ENCODE peak calls at places on chromosomes 13 and 19, in seven cellular contexts. One of them, this sample, is unnamed.

GRCh38 chr13:41681587-41681986 is 224.2 kb downstream of the RGCC start:
- DNase-seq in cardiac fibroblast: no peak
- DNase-seq in breast epithelium: no peak
- DNase-seq in progenitor cell of endocrine pancreas: no peak
- DNase-seq in fibroblast of pulmonary artery: no peak
- DNase-seq in Calu3: no peak
- DNase-seq in mucosa of descending colon: no peak
- DNase-seq in this sample: no peak

GRCh38 chr13:113110048-113110851 is 4.7 kb downstream of the F7 start:
- DNase-seq in progenitor cell of endocrine pancreas: no peak
- DNase-seq in cardiac fibroblast: no peak
- DNase-seq in Calu3: no peak
- DNase-seq in breast epithelium: no peak
- DNase-seq in fibroblast of pulmonary artery: no peak
- DNase-seq in mucosa of descending colon: peak
- DNase-seq in this sample: peak

GRCh38 chr13:59458908-59459579 is 704.7 kb downstream of the DIAPH3 start:
- DNase-seq in Calu3: no peak
- DNase-seq in fibroblast of pulmonary artery: peak
- DNase-seq in mucosa of descending colon: no peak
- DNase-seq in cardiac fibroblast: peak
- DNase-seq in progenitor cell of endocrine pancreas: no peak
- DNase-seq in breast epithelium: no peak
- DNase-seq in this sample: no peak

GRCh38 chr19:55370305-55370988 is at the start of gene IL11:
- DNase-seq in Calu3: no peak
- DNase-seq in cardiac fibroblast: no peak
- DNase-seq in fibroblast of pulmonary artery: no peak
- DNase-seq in mucosa of descending colon: no peak
- DNase-seq in breast epithelium: no peak
- DNase-seq in progenitor cell of endocrine pancreas: no peak
- DNase-seq in this sample: no peak

GRCh38 chr13:29849071-29849541 is 1.3 kb downstream of the UBL3 start:
- DNase-seq in breast epithelium: no peak
- DNase-seq in cardiac fibroblast: peak
- DNase-seq in Calu3: no peak
- DNase-seq in fibroblast of pulmonary artery: peak
- DNase-seq in mucosa of descending colon: peak
- DNase-seq in progenitor cell of endocrine pancreas: no peak
- DNase-seq in this sample: no peak

GRCh38 chr13:42883771-42884170 is 102.4 kb downstream of the FAM216B start:
- DNase-seq in breast epithelium: no peak
- DNase-seq in fibroblast of pulmonary artery: peak
- DNase-seq in progenitor cell of endocrine pancreas: no peak
- DNase-seq in Calu3: peak
- DNase-seq in mucosa of descending colon: peak
- DNase-seq in cardiac fibroblast: peak
- DNase-seq in this sample: no peak

GRCh38 chr13:40064723-40065122 is 409.3 kb downstream of the COG6 start:
- DNase-seq in progenitor cell of endocrine pancreas: no peak
- DNase-seq in Calu3: peak
- DNase-seq in cardiac fibroblast: peak
- DNase-seq in mucosa of descending colon: no peak
- DNase-seq in fibroblast of pulmonary artery: peak
- DNase-seq in breast epithelium: no peak
- DNase-seq in this sample: no peak

GRCh38 chr19:4577020-4577782 is 17.7 kb upstream of the SEMA6B start:
- DNase-seq in mucosa of descending colon: no peak
- DNase-seq in breast epithelium: no peak
- DNase-seq in Calu3: no peak
- DNase-seq in progenitor cell of endocrine pancreas: no peak
- DNase-seq in fibroblast of pulmonary artery: peak
- DNase-seq in cardiac fibroblast: peak
- DNase-seq in this sample: no peak

GRCh38 chr13:48920730-48921129 is 55.0 kb upstream of the FNDC3A start:
- DNase-seq in breast epithelium: no peak
- DNase-seq in cardiac fibroblast: no peak
- DNase-seq in progenitor cell of endocrine pancreas: no peak
- DNase-seq in Calu3: no peak
- DNase-seq in fibroblast of pulmonary artery: no peak
- DNase-seq in mucosa of descending colon: no peak
- DNase-seq in this sample: no peak

GRCh38 chr13:48446454-48446853 is 33.5 kb upstream of the LPAR6 start:
- DNase-seq in mucosa of descending colon: no peak
- DNase-seq in cardiac fibroblast: peak
- DNase-seq in fibroblast of pulmonary artery: peak
- DNase-seq in breast epithelium: no peak
- DNase-seq in progenitor cell of endocrine pancreas: no peak
- DNase-seq in Calu3: no peak
- DNase-seq in this sample: no peak

GRCh38 chr13:40376867-40377266 is 289.6 kb downstream of the FOXO1 start:
- DNase-seq in progenitor cell of endocrine pancreas: no peak
- DNase-seq in breast epithelium: no peak
- DNase-seq in Calu3: no peak
- DNase-seq in cardiac fibroblast: peak
- DNase-seq in fibroblast of pulmonary artery: peak
- DNase-seq in mucosa of descending colon: no peak
- DNase-seq in this sample: no peak

GRCh38 chr13:48828962-48829405 is 146.7 kb upstream of the FNDC3A start:
- DNase-seq in fibroblast of pulmonary artery: no peak
- DNase-seq in cardiac fibroblast: no peak
- DNase-seq in Calu3: peak
- DNase-seq in mucosa of descending colon: no peak
- DNase-seq in breast epithelium: no peak
- DNase-seq in progenitor cell of endocrine pancreas: no peak
- DNase-seq in this sample: no peak

GRCh38 chr13:59178344-59178743 is 985.4 kb downstream of the DIAPH3 start:
- DNase-seq in progenitor cell of endocrine pancreas: no peak
- DNase-seq in Calu3: no peak
- DNase-seq in cardiac fibroblast: peak
- DNase-seq in fibroblast of pulmonary artery: peak
- DNase-seq in mucosa of descending colon: no peak
- DNase-seq in breast epithelium: no peak
- DNase-seq in this sample: no peak

GRCh38 chr13:90430127-90430526 is 917.4 kb upstream of the MIR17HG start:
- DNase-seq in fibroblast of pulmonary artery: peak
- DNase-seq in breast epithelium: no peak
- DNase-seq in mucosa of descending colon: no peak
- DNase-seq in Calu3: no peak
- DNase-seq in cardiac fibroblast: peak
- DNase-seq in progenitor cell of endocrine pancreas: no peak
- DNase-seq in this sample: no peak

GRCh38 chr19:42246143-42246868 is 3.9 kb upstream of the GSK3A start:
- DNase-seq in mucosa of descending colon: peak
- DNase-seq in Calu3: peak
- DNase-seq in fibroblast of pulmonary artery: peak
- DNase-seq in breast epithelium: peak
- DNase-seq in progenitor cell of endocrine pancreas: no peak
- DNase-seq in cardiac fibroblast: peak
- DNase-seq in this sample: no peak

GRCh38 chr13:43544011-43544410 is 242.8 kb downstream of the ENOX1 start:
- DNase-seq in cardiac fibroblast: peak
- DNase-seq in breast epithelium: no peak
- DNase-seq in Calu3: peak
- DNase-seq in mucosa of descending colon: no peak
- DNase-seq in progenitor cell of endocrine pancreas: no peak
- DNase-seq in fibroblast of pulmonary artery: no peak
- DNase-seq in this sample: no peak

GRCh38 chr13:76884167-76884566 is 2.0 kb downstream of the KCTD12 start:
- DNase-seq in fibroblast of pulmonary artery: peak
- DNase-seq in progenitor cell of endocrine pancreas: no peak
- DNase-seq in mucosa of descending colon: peak
- DNase-seq in Calu3: peak
- DNase-seq in breast epithelium: no peak
- DNase-seq in cardiac fibroblast: peak
- DNase-seq in this sample: no peak

DNA sequence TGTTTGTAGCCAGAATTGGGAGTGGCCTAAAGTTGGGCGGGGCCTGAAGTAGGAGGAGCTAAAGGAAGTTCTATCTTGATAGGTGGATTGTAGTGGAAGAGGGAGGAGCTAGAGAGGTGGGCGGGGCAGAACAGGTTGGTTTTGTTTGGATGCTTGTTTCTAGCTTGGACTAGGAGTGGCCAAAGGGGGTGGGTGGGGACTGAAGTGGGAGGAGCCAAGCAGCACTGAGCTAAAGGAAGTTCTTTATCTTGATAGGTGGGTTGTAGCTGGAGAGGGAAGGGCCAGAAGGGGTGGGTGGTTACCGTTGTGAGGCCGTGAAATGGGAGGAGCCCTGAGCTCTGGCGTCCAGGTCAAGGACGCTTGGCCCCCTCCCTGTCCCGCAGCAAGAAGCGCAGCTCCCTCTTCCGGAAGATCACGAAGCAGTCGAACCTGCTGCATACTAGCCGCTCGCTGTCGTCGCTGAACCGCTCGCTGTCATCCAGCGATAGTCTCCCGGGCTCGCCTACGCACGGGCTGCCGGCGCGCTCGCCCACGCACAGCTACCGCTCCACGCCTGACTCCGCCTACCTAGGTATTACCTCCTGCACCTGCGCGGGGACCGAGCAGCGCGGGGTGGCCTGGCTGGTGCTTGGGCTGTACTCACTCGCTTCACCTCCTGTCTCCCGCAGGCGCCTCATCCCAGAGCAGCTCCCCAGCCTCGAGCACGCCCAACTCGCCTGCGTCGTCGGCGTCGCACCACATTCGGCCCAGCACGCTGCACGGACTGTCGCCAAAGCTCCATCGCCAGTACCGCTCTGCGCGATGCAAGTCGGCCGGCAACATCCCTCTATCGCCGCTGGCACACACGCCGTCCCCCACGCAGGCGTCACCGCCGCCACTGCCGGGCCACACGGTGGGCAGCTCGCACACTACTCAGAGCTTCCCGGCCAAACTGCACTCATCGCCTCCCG is 8.0 kb downstream of the DNASE2 start:
- DNase-seq in mucosa of descending colon: peak
- DNase-seq in cardiac fibroblast: peak
- DNase-seq in fibroblast of pulmonary artery: peak
- DNase-seq in breast epithelium: no peak
- DNase-seq in progenitor cell of endocrine pancreas: no peak
- DNase-seq in Calu3: peak
- DNase-seq in this sample: no peak
- TF ChIP-seq CTCF in mucosa of descending colon: no peak
- TF ChIP-seq CTCF in cardiac fibroblast: no peak
- TF ChIP-seq CTCF in fibroblast of pulmonary artery: no peak
- TF ChIP-seq CTCF in breast epithelium: no peak
- TF ChIP-seq CTCF in progenitor cell of endocrine pancreas: no peak
- TF ChIP-seq CTCF in Calu3: no peak
- TF ChIP-seq CTCF in this sample: no peak

GRCh38 chr19:1651548-1652394 is 644 bp downstream of the TCF3 start:
- DNase-seq in Calu3: no peak
- DNase-seq in fibroblast of pulmonary artery: peak
- DNase-seq in cardiac fibroblast: peak
- DNase-seq in mucosa of descending colon: peak
- DNase-seq in breast epithelium: no peak
- DNase-seq in progenitor cell of endocrine pancreas: no peak
- DNase-seq in this sample: no peak

GRCh38 chr19:1648926-1649541 is 3.4 kb downstream of the TCF3 start:
- DNase-seq in fibroblast of pulmonary artery: no peak
- DNase-seq in breast epithelium: no peak
- DNase-seq in progenitor cell of endocrine pancreas: no peak
- DNase-seq in cardiac fibroblast: no peak
- DNase-seq in mucosa of descending colon: peak
- DNase-seq in Calu3: no peak
- DNase-seq in this sample: no peak

GRCh38 chr19:1651061-1651547 is 1.3 kb downstream of the TCF3 start:
- DNase-seq in breast epithelium: no peak
- DNase-seq in Calu3: no peak
- DNase-seq in cardiac fibroblast: peak
- DNase-seq in mucosa of descending colon: peak
- DNase-seq in progenitor cell of endocrine pancreas: no peak
- DNase-seq in fibroblast of pulmonary artery: peak
- DNase-seq in this sample: no peak

GRCh38 chr19:1649706-1650626 is 2.4 kb downstream of the TCF3 start:
- DNase-seq in fibroblast of pulmonary artery: no peak
- DNase-seq in mucosa of descending colon: peak
- DNase-seq in Calu3: no peak
- DNase-seq in cardiac fibroblast: no peak
- DNase-seq in progenitor cell of endocrine pancreas: no peak
- DNase-seq in breast epithelium: no peak
- DNase-seq in this sample: no peak

GRCh38 chr19:1650627-1651009 is 1.8 kb downstream of the TCF3 start:
- DNase-seq in Calu3: no peak
- DNase-seq in breast epithelium: no peak
- DNase-seq in cardiac fibroblast: peak
- DNase-seq in mucosa of descending colon: peak
- DNase-seq in progenitor cell of endocrine pancreas: no peak
- DNase-seq in fibroblast of pulmonary artery: peak
- DNase-seq in this sample: no peak
- TF ChIP-seq CTCF in Calu3: no peak
- TF ChIP-seq CTCF in breast epithelium: no peak
- TF ChIP-seq CTCF in cardiac fibroblast: peak
- TF ChIP-seq CTCF in mucosa of descending colon: no peak
- TF ChIP-seq CTCF in progenitor cell of endocrine pancreas: no peak
- TF ChIP-seq CTCF in fibroblast of pulmonary artery: no peak
- TF ChIP-seq CTCF in this sample: peak

DNA sequence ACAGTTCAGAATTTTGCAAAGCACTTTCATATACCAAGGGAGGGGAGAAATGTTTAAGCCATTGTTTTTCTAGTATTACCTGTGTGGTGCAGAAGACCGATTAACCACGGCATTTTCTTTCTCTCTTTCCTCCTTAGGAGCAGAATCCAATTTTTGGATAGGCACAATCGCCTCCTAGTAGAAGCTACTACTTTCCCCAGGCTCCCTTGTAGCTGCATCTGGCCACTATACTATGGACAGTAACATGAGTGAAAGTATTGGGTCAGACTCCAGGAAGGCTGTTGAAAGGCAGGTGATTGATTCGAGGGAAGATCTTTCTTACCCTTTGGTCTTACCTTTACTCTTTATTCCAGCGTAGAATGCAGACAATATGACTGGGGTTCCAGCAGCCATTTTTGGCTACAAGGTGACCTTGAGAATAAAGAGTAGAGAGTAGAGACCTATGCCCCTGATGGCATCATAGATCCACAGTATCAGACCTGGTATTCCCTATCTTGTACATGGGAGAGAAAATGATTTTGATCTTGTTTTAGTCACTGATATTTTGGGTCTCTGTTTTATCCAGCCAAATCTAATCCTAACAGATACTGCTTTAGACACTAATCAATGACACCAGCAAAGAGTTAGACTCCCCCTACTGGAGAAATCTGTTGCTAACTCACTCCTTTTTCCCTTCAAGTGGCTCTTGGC is 77.0 kb downstream of the LRRC63 start:
- DNase-seq in cardiac fibroblast: peak
- DNase-seq in breast epithelium: no peak
- DNase-seq in progenitor cell of endocrine pancreas: no peak
- DNase-seq in fibroblast of pulmonary artery: peak
- DNase-seq in mucosa of descending colon: no peak
- DNase-seq in Calu3: peak
- DNase-seq in this sample: no peak
- TF ChIP-seq CTCF in cardiac fibroblast: peak
- TF ChIP-seq CTCF in breast epithelium: peak
- TF ChIP-seq CTCF in progenitor cell of endocrine pancreas: peak
- TF ChIP-seq CTCF in fibroblast of pulmonary artery: peak
- TF ChIP-seq CTCF in mucosa of descending colon: peak
- TF ChIP-seq CTCF in Calu3: peak
- TF ChIP-seq CTCF in this sample: peak

GRCh38 chr13:78382946-78383542 is 220.3 kb downstream of the POU4F1 start:
- DNase-seq in breast epithelium: no peak
- DNase-seq in progenitor cell of endocrine pancreas: no peak
- DNase-seq in fibroblast of pulmonary artery: peak
- DNase-seq in mucosa of descending colon: no peak
- DNase-seq in Calu3: no peak
- DNase-seq in cardiac fibroblast: no peak
- DNase-seq in this sample: no peak

GRCh38 chr13:78382481-78382880 is 220.9 kb downstream of the POU4F1 start:
- DNase-seq in breast epithelium: no peak
- DNase-seq in cardiac fibroblast: no peak
- DNase-seq in progenitor cell of endocrine pancreas: no peak
- DNase-seq in Calu3: no peak
- DNase-seq in mucosa of descending colon: no peak
- DNase-seq in fibroblast of pulmonary artery: peak
- DNase-seq in this sample: no peak

GRCh38 chr13:78383899-78384298 is 219.5 kb downstream of the POU4F1 start:
- DNase-seq in Calu3: no peak
- DNase-seq in mucosa of descending colon: no peak
- DNase-seq in breast epithelium: no peak
- DNase-seq in progenitor cell of endocrine pancreas: no peak
- DNase-seq in cardiac fibroblast: no peak
- DNase-seq in fibroblast of pulmonary artery: no peak
- DNase-seq in this sample: no peak
- TF ChIP-seq CTCF in Calu3: no peak
- TF ChIP-seq CTCF in mucosa of descending colon: no peak
- TF ChIP-seq CTCF in breast epithelium: no peak
- TF ChIP-seq CTCF in progenitor cell of endocrine pancreas: no peak
- TF ChIP-seq CTCF in cardiac fibroblast: no peak
- TF ChIP-seq CTCF in fibroblast of pulmonary artery: no peak
- TF ChIP-seq CTCF in this sample: no peak

This sample was measured in chondrocyte.